ENCODE peak calls at places on chromosomes 16 and 17, in seven cellular contexts. D is uterus; M is activated CD8-positive, alpha-beta T cell treated with anti-CD3 and anti-CD28 coated beads for 36 hours; Y is PC-3; W is HCT116; G is HL-60; E is RWPE1. J is an unnamed sample.
A peak's percentile ranks its signal among the peaks of the same experiment; 100 is the strongest.

GRCh38 chr17:45223541-45224528 is 2.1 kb downstream of the FMNL1 start:
- DNase-seq in D (no peak), M (peak; percentile 85), Y (no peak), W (no peak), G (peak; percentile 37), E (no peak), J (no peak)

GRCh38 chr16:17224859-17225258 is 245.9 kb downstream of the XYLT1 start:
- DNase-seq in D (peak; percentile 71), M (peak; percentile 73), Y (no peak), W (no peak), G (peak; percentile 83), E (no peak), J (no peak)

GRCh38 chr17:63171428-63172205 is 205.6 kb downstream of the TANC2 start:
- DNase-seq in D (no peak), M (no peak), Y (peak; percentile 26), W (no peak), G (no peak), E (no peak), J (no peak)

GRCh38 chr17:17071531-17072360 is 29.5 kb downstream of the MPRIP start:
- DNase-seq in D (peak; percentile 12), M (peak; percentile 25), Y (no peak), W (no peak), G (no peak), E (no peak), J (no peak)

GRCh38 chr17:40071720-40072480 is 9.1 kb downstream of the THRA start:
- DNase-seq in D (peak; percentile 68), M (no peak), Y (no peak), W (no peak), G (peak; percentile 91), E (no peak), J (no peak)

GRCh38 chr17:7130626-7131467 is 16.2 kb upstream of the ASGR2 start:
- DNase-seq in D (no peak), M (no peak), Y (no peak), W (no peak), G (no peak), E (no peak), J (no peak)

GRCh38 chr17:7560172-7561027 is 1.3 kb upstream of the SENP3 start:
- DNase-seq in D (peak; percentile 66), M (peak; percentile 80), Y (peak; percentile 56), W (no peak), G (peak; percentile 67), E (no peak), J (peak; percentile 73)

GRCh38 chr17:78745407-78746088 is 36.5 kb downstream of the CYTH1 start:
- DNase-seq in D (no peak), M (peak; percentile 68), Y (peak; percentile 65), W (no peak), G (peak; percentile 26), E (no peak), J (no peak)

GRCh38 chr16:86306811-86307517 is 203.4 kb upstream of the FOXF1 start:
- DNase-seq in D (no peak), M (no peak), Y (no peak), W (no peak), G (no peak), E (no peak), J (no peak)

GRCh38 chr17:72273301-72274056 is 152.7 kb downstream of the SOX9 start:
- DNase-seq in D (no peak), M (no peak), Y (peak; percentile 57), W (no peak), G (no peak), E (peak; percentile 55), J (no peak)

GRCh38 chr16:50539053-50539615 is 9.1 kb upstream of the NKD1 start:
- DNase-seq in D (no peak), M (no peak), Y (no peak), W (no peak), G (no peak), E (no peak), J (no peak)

GRCh38 chr16:4836727-4837126 is 10.4 kb downstream of the GLYR1 start:
- DNase-seq in D (no peak), M (no peak), Y (no peak), W (no peak), G (no peak), E (no peak), J (no peak)

GRCh38 chr17:78728495-78728894 is 53.6 kb downstream of the CYTH1 start:
- DNase-seq in D (no peak), M (no peak), Y (no peak), W (no peak), G (no peak), E (no peak), J (no peak)

GRCh38 chr17:70654706-70655105 is 485.4 kb downstream of the KCNJ2 start:
- DNase-seq in D (no peak), M (no peak), Y (no peak), W (no peak), G (no peak), E (no peak), J (no peak)

GRCh38 chr16:15849209-15849981 is 7.4 kb downstream of the MYH11 start:
- DNase-seq in D (no peak), M (no peak), Y (peak; percentile 23), W (no peak), G (no peak), E (no peak), J (no peak)

GRCh38 chr16:15846510-15846909 is 10.3 kb downstream of the MYH11 start:
- DNase-seq in D (no peak), M (no peak), Y (no peak), W (no peak), G (no peak), E (no peak), J (no peak)

GRCh38 chr16:15847621-15848175 is 9.1 kb downstream of the MYH11 start:
- DNase-seq in D (no peak), M (no peak), Y (no peak), W (no peak), G (no peak), E (no peak), J (no peak)

GRCh38 chr16:15837761-15838160 is 19.1 kb downstream of the MYH11 start:
- DNase-seq in D (no peak), M (no peak), Y (no peak), W (no peak), G (no peak), E (no peak), J (no peak)

GRCh38 chr16:15843635-15844279 is 13.1 kb downstream of the MYH11 start:
- DNase-seq in D (no peak), M (no peak), Y (no peak), W (no peak), G (no peak), E (no peak), J (no peak)
- TF ChIP-seq CTCF in D (no peak), M (no peak), Y (no peak), W (no peak), G (no peak), E (no peak), J (no peak)

DNA sequence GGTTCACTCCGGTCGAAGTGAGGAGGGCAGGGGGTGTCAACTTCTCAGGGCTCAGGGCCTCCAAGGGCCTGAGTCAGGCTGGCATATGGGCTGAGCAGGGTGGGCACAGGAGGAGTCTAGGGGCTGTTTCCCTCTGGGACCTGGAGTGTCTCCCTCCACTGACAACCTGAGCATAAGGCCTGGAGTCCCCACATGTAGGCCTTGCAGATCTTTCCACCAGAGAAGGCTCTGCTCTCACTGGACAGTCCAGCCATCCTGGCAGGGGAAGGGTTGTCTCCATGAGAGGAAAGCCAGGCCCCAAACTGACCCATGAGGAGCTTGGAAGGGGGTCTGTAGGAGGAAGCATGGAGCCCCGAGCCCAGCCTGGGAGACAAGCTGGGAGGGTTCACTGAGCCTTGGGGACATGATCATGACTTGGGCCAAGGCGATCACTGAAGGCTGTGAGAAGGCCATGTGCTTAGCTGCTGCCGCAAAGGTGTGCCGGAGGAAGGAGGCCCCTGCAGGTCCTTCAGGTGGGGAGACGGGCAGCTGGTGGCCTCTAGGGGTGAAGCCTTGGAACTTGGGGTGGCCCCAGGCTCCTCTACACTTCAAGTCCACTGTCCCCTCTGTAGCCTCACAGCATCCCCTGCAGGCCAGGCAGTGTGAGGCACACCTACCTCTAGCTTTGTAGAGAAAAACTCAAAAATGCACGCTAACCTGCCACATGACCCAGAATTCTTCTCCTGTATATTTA is 9.9 kb downstream of the CMTM2 start:
- DNase-seq in D (no peak), M (peak; percentile 79), Y (peak; percentile 14), W (no peak), G (peak; percentile 88), E (no peak), J (no peak)
- TF ChIP-seq CTCF in D (peak; percentile 41), M (peak; percentile 81), Y (peak; percentile 54), W (peak; percentile 73), G (peak; percentile 97), E (peak; percentile 13), J (peak; percentile 41)

DNA sequence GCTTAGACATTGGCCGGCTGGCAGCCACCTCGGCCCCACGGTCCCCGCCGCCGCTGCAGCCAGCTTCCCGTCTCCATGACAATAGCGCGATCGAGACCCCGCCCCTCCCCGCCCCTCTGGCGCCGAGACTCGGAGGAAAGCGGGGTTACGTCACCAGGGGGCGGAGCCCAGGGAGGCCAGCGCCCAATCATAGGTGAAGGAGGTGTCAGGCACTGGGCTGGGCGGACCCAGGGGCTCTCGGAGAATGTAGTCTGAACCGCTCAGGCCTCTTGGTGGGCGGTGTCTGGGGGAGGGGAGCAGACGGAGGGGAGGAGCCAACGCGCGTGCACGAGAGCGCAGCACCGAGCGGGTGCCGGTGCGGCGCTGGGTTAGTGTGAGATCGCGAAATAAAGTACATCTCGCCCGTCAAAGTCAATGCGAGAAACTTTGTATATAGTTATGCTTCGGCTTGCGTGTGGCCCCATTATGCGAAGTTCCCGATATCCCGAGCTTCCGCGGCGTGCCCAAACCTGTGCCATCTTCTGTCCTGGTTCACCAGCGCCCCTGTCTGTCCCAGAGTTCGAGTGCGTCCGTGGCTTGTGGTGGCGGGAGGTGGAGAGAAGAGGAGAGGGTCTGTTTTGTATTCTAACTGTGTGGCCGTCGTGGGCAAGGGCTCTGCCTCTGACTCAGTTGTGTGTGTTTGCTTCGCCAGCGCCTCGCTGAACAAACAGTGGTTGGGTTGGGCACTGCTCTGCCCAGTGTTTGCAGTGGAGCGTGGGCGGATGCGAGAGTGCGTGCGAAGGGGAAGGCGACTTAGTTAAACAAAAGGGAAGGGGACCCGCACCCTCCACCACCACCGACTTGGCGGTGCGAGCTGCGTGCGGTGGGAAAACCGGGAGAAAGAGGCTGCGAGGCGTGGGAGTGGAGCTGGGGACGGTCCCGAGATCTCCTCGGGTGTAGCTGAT is 1.3 kb upstream of the IRX5 start:
- DNase-seq in D (peak; percentile 99), M (peak; percentile 99), Y (peak; percentile 74), W (peak; percentile 87), G (peak; percentile 100), E (peak; percentile 96), J (peak; percentile 100)
- TF ChIP-seq CTCF in D (peak; percentile 3), M (no peak), Y (no peak), W (peak; percentile 19), G (no peak), E (peak; percentile 16), J (no peak)

GRCh38 chr17:27203241-27203640 is 90.7 kb upstream of the WSB1 start:
- DNase-seq in D (no peak), M (no peak), Y (no peak), W (no peak), G (no peak), E (no peak), J (no peak)

GRCh38 chr17:27209316-27209715 is 84.6 kb upstream of the WSB1 start:
- DNase-seq in D (no peak), M (no peak), Y (no peak), W (no peak), G (no peak), E (no peak), J (no peak)

GRCh38 chr17:27200476-27200875 is 93.4 kb upstream of the WSB1 start:
- DNase-seq in D (no peak), M (no peak), Y (no peak), W (no peak), G (no peak), E (no peak), J (no peak)

GRCh38 chr17:27207073-27207511 is 86.8 kb upstream of the WSB1 start:
- DNase-seq in D (no peak), M (no peak), Y (peak; percentile 71), W (peak; percentile 22), G (no peak), E (peak; percentile 80), J (no peak)

GRCh38 chr17:27206447-27206846 is 87.5 kb upstream of the WSB1 start:
- DNase-seq in D (no peak), M (peak; percentile 37), Y (no peak), W (peak; percentile 23), G (peak; percentile 56), E (no peak), J (no peak)
- TF ChIP-seq CTCF in D (no peak), M (no peak), Y (peak; percentile 42), W (peak; percentile 76), G (peak; percentile 7), E (no peak), J (no peak)

J was measured in progenitor cell of endocrine pancreas.